ENCODE peak calls at places on chromosomes 13 and 19, in four cellular contexts. M is A549, F is WTC11, W is K562. I is an unnamed sample.

GRCh38 chr13:57629821-57630235 is 1.7 kb upstream of the PCDH17 start:
- DNase-seq in M (peak; percentile 29), W (peak; percentile 16), F (peak; percentile 98), I (no peak)

GRCh38 chr13:79936368-79937136 is 404.4 kb downstream of the SPRY2 start:
- DNase-seq in F (no peak), M (peak; percentile 95), W (no peak), I (peak; percentile 3)

GRCh38 chr13:27636624-27637288 is 15.1 kb downstream of the POLR1D start:
- DNase-seq in W (no peak), F (no peak), M (no peak), I (no peak)

GRCh38 chr13:23778879-23779278 is 110.3 kb downstream of the MIPEP start:
- DNase-seq in M (no peak), W (no peak), F (no peak), I (peak; percentile 87)

GRCh38 chr19:7888145-7888825 is at the start of gene LRRC8E:
- DNase-seq in M (peak; percentile 50), W (peak; percentile 91), F (peak; percentile 87), I (peak; percentile 59)

GRCh38 chr19:28242317-28242927 is 970.5 kb downstream of the UQCRFS1 start:
- DNase-seq in W (peak; percentile 75), F (peak; percentile 51), M (peak; percentile 50), I (no peak)

GRCh38 chr13:51614350-51614786 is 30.1 kb downstream of the WDFY2 start:
- DNase-seq in W (no peak), F (no peak), M (no peak), I (no peak)

GRCh38 chr19:34370117-34370516 is 5.1 kb downstream of the GPI start:
- DNase-seq in M (no peak), F (no peak), W (no peak), I (no peak)

GRCh38 chr19:55344444-55344843 is 4.8 kb downstream of the KMT5C start:
- DNase-seq in F (no peak), M (no peak), W (no peak), I (no peak)

GRCh38 chr13:104614746-104615145 is 1548.5 kb upstream of the SLC10A2 start:
- DNase-seq in F (no peak), M (no peak), W (no peak), I (no peak)

GRCh38 chr13:44765076-44765475 is 188.9 kb upstream of the TSC22D1 start:
- DNase-seq in W (no peak), M (no peak), F (no peak), I (peak; percentile 79)

GRCh38 chr13:26442541-26442940 is 114.9 kb upstream of the WASF3 start:
- DNase-seq in W (no peak), M (no peak), F (no peak), I (no peak)

GRCh38 chr19:53467503-53468262 is at the start of gene ZNF813:
- DNase-seq in W (peak; percentile 96), F (peak; percentile 99), M (peak; percentile 69), I (peak; percentile 82)

GRCh38 chr13:21901772-21902708 is 231.2 kb downstream of the FGF9 start:
- DNase-seq in F (no peak), W (no peak), M (no peak), I (peak; percentile 12)

GRCh38 chr13:113730145-113730750 is 28.8 kb upstream of the TMEM255B start:
- DNase-seq in W (no peak), F (no peak), M (no peak), I (no peak)

GRCh38 chr13:51276684-51277083 is 54.5 kb downstream of the FAM124A start:
- DNase-seq in W (no peak), M (no peak), F (no peak), I (no peak)

GRCh38 chr19:17579523-17580244 is 24.2 kb downstream of the COLGALT1 start:
- DNase-seq in F (peak; percentile 93), W (peak; percentile 86), M (peak; percentile 87), I (no peak)

GRCh38 chr13:90623318-90624011 is 724.0 kb upstream of the MIR17HG start:
- DNase-seq in F (no peak), M (no peak), W (no peak), I (no peak)

GRCh38 chr19:40503300-40503699 is 36.5 kb downstream of the SPTBN4 start:
- DNase-seq in W (peak; percentile 32), M (peak; percentile 39), F (peak; percentile 29), I (no peak)

GRCh38 chr19:7550987-7551761 is 15.7 kb downstream of the PNPLA6 start:
- DNase-seq in M (peak; percentile 62), W (peak; percentile 89), F (peak; percentile 95), I (no peak)

GRCh38 chr13:78650725-78651083 is 8.3 kb downstream of the OBI1 start:
- DNase-seq in W (peak; percentile 15), F (no peak), M (no peak), I (no peak)

GRCh38 chr13:65914707-65915106 is 1315.4 kb downstream of the PCDH9 start:
- DNase-seq in F (no peak), M (no peak), W (no peak), I (no peak)

GRCh38 chr19:32330149-32330548 is 15.3 kb upstream of the ZNF507 start:
- DNase-seq in F (no peak), M (no peak), W (no peak), I (no peak)

GRCh38 chr13:24921881-24922280 is 157.9 kb downstream of the RNF17 start:
- DNase-seq in M (no peak), F (no peak), W (no peak), I (no peak)

GRCh38 chr19:36081385-36081784 is 26.7 kb downstream of the WDR62 start:
- DNase-seq in W (no peak), M (no peak), F (no peak), I (no peak)

GRCh38 chr13:97109841-97110492 is 112.2 kb upstream of the MBNL2 start:
- DNase-seq in M (peak; percentile 83), W (peak; percentile 80), F (peak; percentile 83), I (peak; percentile 68)

GRCh38 chr13:111345682-111346081 is 25.2 kb downstream of the TEX29 start:
- DNase-seq in W (no peak), F (no peak), M (no peak), I (no peak)

GRCh38 chr13:28455580-28456194 is 39.2 kb downstream of the FLT1 start:
- DNase-seq in M (no peak), W (no peak), F (no peak), I (no peak)

GRCh38 chr13:110528911-110529310 is 32.6 kb downstream of the RAB20 start:
- DNase-seq in W (no peak), M (no peak), F (no peak), I (no peak)

GRCh38 chr13:50208826-50209335 is 193.6 kb downstream of the KCNRG start:
- DNase-seq in F (peak; percentile 45), M (peak; percentile 54), W (peak; percentile 53), I (peak; percentile 12)

GRCh38 chr19:8501547-8501946 is 893 bp downstream of the PRAM1 start:
- DNase-seq in M (no peak), F (no peak), W (no peak), I (no peak)

GRCh38 chr13:59743195-59743594 is 420.5 kb downstream of the DIAPH3 start:
- DNase-seq in M (no peak), W (no peak), F (no peak), I (no peak)

DNA sequence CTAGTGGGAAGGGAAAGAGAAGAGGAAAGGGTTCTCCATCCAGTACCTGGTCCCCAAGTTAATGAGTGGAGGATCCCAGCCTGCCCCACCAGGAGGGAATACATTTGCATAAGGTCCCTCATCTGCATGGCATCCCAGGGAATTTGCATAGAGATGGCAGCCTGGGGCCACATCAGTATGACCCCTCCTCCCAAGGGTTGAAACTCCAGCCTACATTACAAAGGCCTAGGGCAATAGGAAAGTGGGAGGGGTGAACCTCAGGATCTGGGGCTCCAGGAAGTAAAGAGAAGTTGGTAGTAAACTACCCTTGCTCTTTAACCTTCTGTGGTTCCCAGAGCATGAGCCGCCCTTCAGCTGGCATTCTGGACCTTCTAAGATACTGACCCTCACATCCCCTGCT is 6.8 kb upstream of the NECTIN2 start:
- DNase-seq in M (no peak), F (peak; percentile 36), W (no peak), I (no peak)
- TF ChIP-seq HMGXB4 in M (no peak), F (no peak), W (no peak), I (no peak)

DNA sequence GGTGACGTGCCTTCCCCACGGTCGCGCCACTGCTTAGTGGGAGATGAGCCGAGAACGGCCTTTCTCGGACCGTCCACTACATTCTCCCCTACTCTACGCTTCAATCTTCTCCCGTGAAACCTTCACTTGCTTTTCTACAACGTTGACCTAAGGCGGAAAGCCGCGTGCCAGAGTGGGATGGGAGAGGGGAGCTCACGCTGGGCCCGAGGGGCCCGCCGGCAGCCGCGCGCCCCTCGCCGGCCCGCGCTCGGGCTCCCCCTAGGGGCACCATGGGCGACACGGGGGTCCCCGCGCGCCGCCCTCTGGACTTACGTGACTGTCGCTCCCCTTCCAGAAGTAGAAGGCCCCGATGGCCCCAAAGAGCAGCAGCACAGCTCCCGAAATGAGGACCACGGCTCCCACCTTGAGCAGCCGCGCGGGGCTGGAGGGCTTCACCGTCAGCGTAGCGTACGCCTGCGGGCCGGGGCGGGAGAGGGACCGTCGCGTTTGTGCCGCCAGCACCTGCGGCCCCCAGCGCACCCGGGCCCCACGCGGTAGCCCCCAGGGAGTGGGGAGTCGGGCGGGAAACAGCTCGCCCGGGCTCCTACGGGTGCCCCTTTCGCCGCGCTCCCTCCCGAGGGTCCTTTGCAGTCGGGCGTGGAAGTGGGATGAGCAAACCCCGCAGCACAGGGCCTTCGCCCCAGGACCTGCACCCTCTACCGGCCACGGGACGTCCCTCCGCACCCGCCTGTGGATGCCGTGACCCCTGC is 727 bp downstream of the CNMD start:
- DNase-seq in W (peak; percentile 47), F (peak; percentile 68), M (no peak), I (no peak)
- TF ChIP-seq HMGXB4 in W (no peak), F (peak; percentile 79), M (no peak), I (no peak)

GRCh38 chr19:47377208-47377701 is 28.1 kb downstream of the DHX34 start:
- DNase-seq in F (no peak), W (no peak), M (no peak), I (no peak)
- TF ChIP-seq HMGXB4 in F (no peak), W (no peak), M (no peak), I (no peak)

DNA sequence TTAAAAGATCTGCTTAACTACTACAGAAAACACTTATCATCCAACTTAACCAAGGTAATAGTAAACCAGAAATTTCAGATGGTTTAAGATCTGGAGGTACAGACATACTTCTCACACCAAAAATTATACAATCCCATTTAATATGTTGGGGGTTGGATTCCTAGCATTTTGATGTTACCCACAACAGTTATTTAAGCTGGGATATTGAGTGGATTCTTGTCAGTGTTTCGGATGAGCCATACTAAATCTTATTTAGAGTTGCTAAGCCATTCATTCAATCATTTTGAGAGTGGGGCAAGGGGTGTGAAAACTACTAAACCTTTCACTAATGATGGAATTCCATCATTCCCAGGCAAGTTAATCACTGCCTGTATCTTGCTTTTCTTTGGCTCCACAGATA is 40.6 kb downstream of the KATNAL1 start:
- DNase-seq in W (no peak), M (no peak), F (no peak), I (no peak)
- TF ChIP-seq HMGXB4 in W (no peak), M (no peak), F (no peak), I (no peak)

DNA sequence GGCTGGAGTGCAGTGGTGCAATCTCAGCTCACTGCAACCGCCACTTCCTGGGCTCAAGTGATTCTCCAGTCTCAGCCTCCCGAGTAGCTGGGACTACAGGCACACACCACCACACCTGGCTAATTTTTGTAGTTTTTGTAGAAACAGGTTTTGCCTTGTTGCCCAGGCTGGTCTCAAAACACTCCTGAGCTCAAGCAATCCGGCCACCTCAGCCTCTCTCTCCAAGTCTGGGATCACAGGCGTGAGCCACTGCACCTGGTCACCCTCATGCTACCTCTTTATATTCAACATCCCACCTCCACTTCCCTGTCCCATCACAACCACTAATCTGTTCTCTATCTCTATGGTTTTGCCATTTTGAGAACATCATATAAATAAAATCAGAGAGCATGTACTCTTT is 155.7 kb downstream of the PTPRS start:
- DNase-seq in M (no peak), W (no peak), F (no peak), I (no peak)
- TF ChIP-seq HMGXB4 in M (no peak), W (no peak), F (no peak), I (no peak)

I was measured in HepG2.